ENCODE peak calls at places on chromosomes 16 and 17, in ten cellular contexts. One of them, this sample, is unnamed.

GRCh38 chr16:17367034-17367433 is 103.7 kb downstream of the XYLT1 start:
- DNase-seq in epithelial cell of esophagus: no peak
- DNase-seq in H9: no peak
- DNase-seq in body of pancreas: no peak
- DNase-seq in GM20000: peak; percentile 32
- DNase-seq in left ventricle myocardium inferior: no peak
- DNase-seq in omental fat pad: no peak
- DNase-seq in fibroblast of the aortic adventitia: no peak
- DNase-seq in IMR-90: no peak
- DNase-seq in astrocyte of the spinal cord: no peak
- DNase-seq in this sample: no peak

GRCh38 chr17:8630227-8630801 is at the start of gene MYH10:
- DNase-seq in epithelial cell of esophagus: no peak
- DNase-seq in H9: no peak
- DNase-seq in body of pancreas: no peak
- DNase-seq in GM20000: no peak
- DNase-seq in left ventricle myocardium inferior: no peak
- DNase-seq in omental fat pad: no peak
- DNase-seq in fibroblast of the aortic adventitia: no peak
- DNase-seq in IMR-90: no peak
- DNase-seq in astrocyte of the spinal cord: no peak
- DNase-seq in this sample: peak; percentile 3

GRCh38 chr17:82935944-82936767 is 96.3 kb upstream of the ZNF750 start:
- DNase-seq in epithelial cell of esophagus: no peak
- DNase-seq in H9: no peak
- DNase-seq in body of pancreas: no peak
- DNase-seq in GM20000: no peak
- DNase-seq in left ventricle myocardium inferior: peak; percentile 11
- DNase-seq in omental fat pad: no peak
- DNase-seq in fibroblast of the aortic adventitia: no peak
- DNase-seq in IMR-90: no peak
- DNase-seq in astrocyte of the spinal cord: no peak
- DNase-seq in this sample: no peak

GRCh38 chr16:52497067-52497816 is 49.7 kb downstream of the TOX3 start:
- DNase-seq in epithelial cell of esophagus: peak; percentile 58
- DNase-seq in H9: no peak
- DNase-seq in body of pancreas: no peak
- DNase-seq in GM20000: no peak
- DNase-seq in left ventricle myocardium inferior: no peak
- DNase-seq in omental fat pad: no peak
- DNase-seq in fibroblast of the aortic adventitia: no peak
- DNase-seq in IMR-90: no peak
- DNase-seq in astrocyte of the spinal cord: peak; percentile 35
- DNase-seq in this sample: peak; percentile 75

GRCh38 chr17:6677158-6677831 is 25.7 kb downstream of the C17orf100 start:
- DNase-seq in epithelial cell of esophagus: peak; percentile 39
- DNase-seq in H9: no peak
- DNase-seq in body of pancreas: no peak
- DNase-seq in GM20000: no peak
- DNase-seq in left ventricle myocardium inferior: no peak
- DNase-seq in omental fat pad: no peak
- DNase-seq in fibroblast of the aortic adventitia: no peak
- DNase-seq in IMR-90: peak; percentile 3
- DNase-seq in astrocyte of the spinal cord: peak; percentile 52
- DNase-seq in this sample: no peak

GRCh38 chr17:31586946-31587345 is 195.5 kb downstream of the RAB11FIP4 start:
- DNase-seq in epithelial cell of esophagus: no peak
- DNase-seq in H9: no peak
- DNase-seq in body of pancreas: no peak
- DNase-seq in GM20000: no peak
- DNase-seq in left ventricle myocardium inferior: no peak
- DNase-seq in omental fat pad: no peak
- DNase-seq in fibroblast of the aortic adventitia: peak; percentile 63
- DNase-seq in IMR-90: no peak
- DNase-seq in astrocyte of the spinal cord: no peak
- DNase-seq in this sample: no peak

GRCh38 chr16:85908889-85909584 is 10.1 kb downstream of the IRF8 start:
- DNase-seq in epithelial cell of esophagus: no peak
- DNase-seq in H9: no peak
- DNase-seq in body of pancreas: peak; percentile 53
- DNase-seq in GM20000: no peak
- DNase-seq in left ventricle myocardium inferior: no peak
- DNase-seq in omental fat pad: no peak
- DNase-seq in fibroblast of the aortic adventitia: no peak
- DNase-seq in IMR-90: no peak
- DNase-seq in astrocyte of the spinal cord: no peak
- DNase-seq in this sample: no peak

GRCh38 chr17:77313831-77314230 is 173.1 kb downstream of the SEC14L1 start:
- DNase-seq in epithelial cell of esophagus: no peak
- DNase-seq in H9: no peak
- DNase-seq in body of pancreas: no peak
- DNase-seq in GM20000: no peak
- DNase-seq in left ventricle myocardium inferior: no peak
- DNase-seq in omental fat pad: no peak
- DNase-seq in fibroblast of the aortic adventitia: no peak
- DNase-seq in IMR-90: no peak
- DNase-seq in astrocyte of the spinal cord: no peak
- DNase-seq in this sample: no peak

GRCh38 chr17:82492647-82493516 is 26.6 kb upstream of the FOXK2 start:
- DNase-seq in epithelial cell of esophagus: peak; percentile 83
- DNase-seq in H9: no peak
- DNase-seq in body of pancreas: no peak
- DNase-seq in GM20000: no peak
- DNase-seq in left ventricle myocardium inferior: no peak
- DNase-seq in omental fat pad: no peak
- DNase-seq in fibroblast of the aortic adventitia: peak; percentile 68
- DNase-seq in IMR-90: peak; percentile 76
- DNase-seq in astrocyte of the spinal cord: peak; percentile 57
- DNase-seq in this sample: peak; percentile 52

GRCh38 chr17:33716937-33717336 is 423.8 kb upstream of the ASIC2 start:
- DNase-seq in epithelial cell of esophagus: no peak
- DNase-seq in H9: no peak
- DNase-seq in body of pancreas: no peak
- DNase-seq in GM20000: no peak
- DNase-seq in left ventricle myocardium inferior: no peak
- DNase-seq in omental fat pad: no peak
- DNase-seq in fibroblast of the aortic adventitia: no peak
- DNase-seq in IMR-90: no peak
- DNase-seq in astrocyte of the spinal cord: no peak
- DNase-seq in this sample: no peak

GRCh38 chr17:27222515-27222914 is 71.4 kb upstream of the WSB1 start:
- DNase-seq in epithelial cell of esophagus: no peak
- DNase-seq in H9: no peak
- DNase-seq in body of pancreas: no peak
- DNase-seq in GM20000: no peak
- DNase-seq in left ventricle myocardium inferior: no peak
- DNase-seq in omental fat pad: no peak
- DNase-seq in fibroblast of the aortic adventitia: no peak
- DNase-seq in IMR-90: no peak
- DNase-seq in astrocyte of the spinal cord: no peak
- DNase-seq in this sample: no peak

GRCh38 chr17:48814504-48814903 is 2.5 kb downstream of the TTLL6 start:
- DNase-seq in epithelial cell of esophagus: peak; percentile 58
- DNase-seq in H9: peak; percentile 81
- DNase-seq in body of pancreas: peak; percentile 57
- DNase-seq in GM20000: peak; percentile 87
- DNase-seq in left ventricle myocardium inferior: peak; percentile 35
- DNase-seq in omental fat pad: no peak
- DNase-seq in fibroblast of the aortic adventitia: peak; percentile 56
- DNase-seq in IMR-90: peak; percentile 37
- DNase-seq in astrocyte of the spinal cord: peak; percentile 31
- DNase-seq in this sample: no peak

GRCh38 chr17:52158450-52159042 is at the start of gene CA10:
- DNase-seq in epithelial cell of esophagus: peak; percentile 18
- DNase-seq in H9: peak; percentile 91
- DNase-seq in body of pancreas: no peak
- DNase-seq in GM20000: peak; percentile 22
- DNase-seq in left ventricle myocardium inferior: no peak
- DNase-seq in omental fat pad: no peak
- DNase-seq in fibroblast of the aortic adventitia: no peak
- DNase-seq in IMR-90: no peak
- DNase-seq in astrocyte of the spinal cord: no peak
- DNase-seq in this sample: no peak

GRCh38 chr17:14986127-14986526 is 279.0 kb downstream of the PMP22 start:
- DNase-seq in epithelial cell of esophagus: no peak
- DNase-seq in H9: no peak
- DNase-seq in body of pancreas: no peak
- DNase-seq in GM20000: no peak
- DNase-seq in left ventricle myocardium inferior: no peak
- DNase-seq in omental fat pad: no peak
- DNase-seq in fibroblast of the aortic adventitia: no peak
- DNase-seq in IMR-90: peak; percentile 16
- DNase-seq in astrocyte of the spinal cord: no peak
- DNase-seq in this sample: no peak

GRCh38 chr17:7446669-7447068 is 1.8 kb downstream of the CHRNB1 start:
- DNase-seq in epithelial cell of esophagus: no peak
- DNase-seq in H9: peak; percentile 69
- DNase-seq in body of pancreas: no peak
- DNase-seq in GM20000: no peak
- DNase-seq in left ventricle myocardium inferior: no peak
- DNase-seq in omental fat pad: no peak
- DNase-seq in fibroblast of the aortic adventitia: no peak
- DNase-seq in IMR-90: no peak
- DNase-seq in astrocyte of the spinal cord: no peak
- DNase-seq in this sample: no peak

GRCh38 chr16:50610331-50611262 is 62.4 kb downstream of the NKD1 start:
- DNase-seq in epithelial cell of esophagus: no peak
- DNase-seq in H9: peak; percentile 61
- DNase-seq in body of pancreas: no peak
- DNase-seq in GM20000: no peak
- DNase-seq in left ventricle myocardium inferior: no peak
- DNase-seq in omental fat pad: no peak
- DNase-seq in fibroblast of the aortic adventitia: no peak
- DNase-seq in IMR-90: no peak
- DNase-seq in astrocyte of the spinal cord: no peak
- DNase-seq in this sample: no peak
- TF ChIP-seq CTCF in epithelial cell of esophagus: no peak
- TF ChIP-seq CTCF in H9: peak; percentile 32
- TF ChIP-seq CTCF in body of pancreas: no peak
- TF ChIP-seq CTCF in GM20000: no peak
- TF ChIP-seq CTCF in left ventricle myocardium inferior: no peak
- TF ChIP-seq CTCF in omental fat pad: no peak
- TF ChIP-seq CTCF in fibroblast of the aortic adventitia: no peak
- TF ChIP-seq CTCF in IMR-90: no peak
- TF ChIP-seq CTCF in astrocyte of the spinal cord: no peak
- TF ChIP-seq CTCF in this sample: no peak

GRCh38 chr17:66625321-66625767 is 209.6 kb upstream of the CACNG5 start:
- DNase-seq in epithelial cell of esophagus: peak; percentile 45
- DNase-seq in H9: no peak
- DNase-seq in body of pancreas: no peak
- DNase-seq in GM20000: no peak
- DNase-seq in left ventricle myocardium inferior: no peak
- DNase-seq in omental fat pad: no peak
- DNase-seq in fibroblast of the aortic adventitia: peak; percentile 58
- DNase-seq in IMR-90: peak; percentile 49
- DNase-seq in astrocyte of the spinal cord: peak; percentile 41
- DNase-seq in this sample: peak; percentile 11
- TF ChIP-seq CTCF in epithelial cell of esophagus: peak; percentile 62
- TF ChIP-seq CTCF in H9: peak; percentile 71
- TF ChIP-seq CTCF in body of pancreas: peak; percentile 48
- TF ChIP-seq CTCF in GM20000: no peak
- TF ChIP-seq CTCF in left ventricle myocardium inferior: peak; percentile 67
- TF ChIP-seq CTCF in omental fat pad: no peak
- TF ChIP-seq CTCF in fibroblast of the aortic adventitia: peak; percentile 54
- TF ChIP-seq CTCF in IMR-90: peak; percentile 58
- TF ChIP-seq CTCF in astrocyte of the spinal cord: peak; percentile 36
- TF ChIP-seq CTCF in this sample: peak; percentile 76

GRCh38 chr16:53711390-53711789 is 7.4 kb downstream of the FTO start:
- DNase-seq in epithelial cell of esophagus: no peak
- DNase-seq in H9: no peak
- DNase-seq in body of pancreas: no peak
- DNase-seq in GM20000: no peak
- DNase-seq in left ventricle myocardium inferior: no peak
- DNase-seq in omental fat pad: no peak
- DNase-seq in fibroblast of the aortic adventitia: no peak
- DNase-seq in IMR-90: no peak
- DNase-seq in astrocyte of the spinal cord: no peak
- DNase-seq in this sample: no peak

GRCh38 chr16:53707671-53708070 is 3.7 kb downstream of the FTO start:
- DNase-seq in epithelial cell of esophagus: no peak
- DNase-seq in H9: no peak
- DNase-seq in body of pancreas: no peak
- DNase-seq in GM20000: no peak
- DNase-seq in left ventricle myocardium inferior: no peak
- DNase-seq in omental fat pad: no peak
- DNase-seq in fibroblast of the aortic adventitia: no peak
- DNase-seq in IMR-90: no peak
- DNase-seq in astrocyte of the spinal cord: no peak
- DNase-seq in this sample: no peak

GRCh38 chr16:53712065-53712464 is 8.1 kb downstream of the FTO start:
- DNase-seq in epithelial cell of esophagus: no peak
- DNase-seq in H9: no peak
- DNase-seq in body of pancreas: no peak
- DNase-seq in GM20000: no peak
- DNase-seq in left ventricle myocardium inferior: no peak
- DNase-seq in omental fat pad: no peak
- DNase-seq in fibroblast of the aortic adventitia: no peak
- DNase-seq in IMR-90: no peak
- DNase-seq in astrocyte of the spinal cord: no peak
- DNase-seq in this sample: no peak

GRCh38 chr16:53704445-53704813 is 473 bp downstream of the FTO start:
- DNase-seq in epithelial cell of esophagus: no peak
- DNase-seq in H9: no peak
- DNase-seq in body of pancreas: no peak
- DNase-seq in GM20000: no peak
- DNase-seq in left ventricle myocardium inferior: no peak
- DNase-seq in omental fat pad: no peak
- DNase-seq in fibroblast of the aortic adventitia: no peak
- DNase-seq in IMR-90: no peak
- DNase-seq in astrocyte of the spinal cord: peak; percentile 5
- DNase-seq in this sample: no peak

DNA sequence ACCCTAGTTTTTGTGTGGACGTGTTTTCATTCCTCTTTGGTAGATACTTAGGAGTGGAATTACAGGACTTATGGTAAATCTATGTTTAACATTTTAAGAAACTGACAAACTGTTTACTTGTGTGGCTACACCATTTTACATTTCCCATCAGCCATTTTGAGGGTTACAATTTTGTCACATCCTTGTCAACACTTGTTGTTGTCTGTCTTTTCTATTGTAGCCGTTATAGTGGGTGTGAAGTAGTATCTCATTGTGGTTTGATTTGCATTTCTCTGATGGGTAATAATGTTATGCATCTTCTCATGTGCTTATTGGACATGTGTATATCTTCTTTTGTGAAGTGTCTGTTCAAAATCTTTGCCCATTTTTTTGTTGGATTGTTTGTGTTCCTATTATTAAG is 4.5 kb downstream of the FTO start:
- DNase-seq in epithelial cell of esophagus: no peak
- DNase-seq in H9: no peak
- DNase-seq in body of pancreas: no peak
- DNase-seq in GM20000: no peak
- DNase-seq in left ventricle myocardium inferior: no peak
- DNase-seq in omental fat pad: no peak
- DNase-seq in fibroblast of the aortic adventitia: no peak
- DNase-seq in IMR-90: no peak
- DNase-seq in astrocyte of the spinal cord: no peak
- DNase-seq in this sample: no peak
- TF ChIP-seq CTCF in epithelial cell of esophagus: no peak
- TF ChIP-seq CTCF in H9: no peak
- TF ChIP-seq CTCF in body of pancreas: no peak
- TF ChIP-seq CTCF in GM20000: no peak
- TF ChIP-seq CTCF in left ventricle myocardium inferior: no peak
- TF ChIP-seq CTCF in omental fat pad: no peak
- TF ChIP-seq CTCF in fibroblast of the aortic adventitia: no peak
- TF ChIP-seq CTCF in IMR-90: no peak
- TF ChIP-seq CTCF in astrocyte of the spinal cord: no peak
- TF ChIP-seq CTCF in this sample: no peak

GRCh38 chr17:28574536-28574935 is 2.2 kb downstream of the ALDOC start:
- DNase-seq in epithelial cell of esophagus: no peak
- DNase-seq in H9: no peak
- DNase-seq in body of pancreas: no peak
- DNase-seq in GM20000: no peak
- DNase-seq in left ventricle myocardium inferior: no peak
- DNase-seq in omental fat pad: no peak
- DNase-seq in fibroblast of the aortic adventitia: no peak
- DNase-seq in IMR-90: no peak
- DNase-seq in astrocyte of the spinal cord: no peak
- DNase-seq in this sample: no peak
- TF ChIP-seq CTCF in epithelial cell of esophagus: peak; percentile 25
- TF ChIP-seq CTCF in H9: peak; percentile 22
- TF ChIP-seq CTCF in body of pancreas: no peak
- TF ChIP-seq CTCF in GM20000: no peak
- TF ChIP-seq CTCF in left ventricle myocardium inferior: peak; percentile 30
- TF ChIP-seq CTCF in omental fat pad: no peak
- TF ChIP-seq CTCF in fibroblast of the aortic adventitia: no peak
- TF ChIP-seq CTCF in IMR-90: no peak
- TF ChIP-seq CTCF in astrocyte of the spinal cord: peak; percentile 17
- TF ChIP-seq CTCF in this sample: no peak